ENCODE peak calls at places on chromosomes 6 and 20, in seven cellular contexts. E is H9, U is mesendoderm, A is IMR-90, W is neuronal stem cell, P is H1, H is trophoblast cell. F is an unnamed sample. For H3K4me1, the result is how much of the 10 kb centered on the place peaks cover.

GRCh38 chr6:101668496-101668895 is 275.0 kb downstream of the GRIK2 start:
- DNase-seq in E (no peak), U (no peak), A (no peak), W (no peak), P (no peak), H (no peak), F (no peak)

GRCh38 chr6:37429352-37429750 is 3.7 kb upstream of the CMTR1 start:
- DNase-seq in E (no peak), U (no peak), A (no peak), W (no peak), P (no peak), H (no peak), F (no peak)

GRCh38 chr6:43983191-43983590 is 144.1 kb downstream of the MRPL14 start:
- DNase-seq in E (no peak), U (no peak), A (no peak), W (no peak), P (no peak), H (no peak), F (no peak)

GRCh38 chr6:161393839-161394364 is 120.0 kb upstream of the AGPAT4 start:
- DNase-seq in E (no peak), U (peak), A (peak), W (peak), P (no peak), H (peak), F (peak)

GRCh38 chr6:112153926-112154621 is 66.7 kb downstream of the FAM229B start:
- DNase-seq in E (no peak), U (no peak), A (peak), W (no peak), P (no peak), H (no peak), F (peak)

GRCh38 chr20:32681175-32682084 is 7.7 kb upstream of the C20orf203 start:
- DNase-seq in E (peak), U (peak), A (peak), W (no peak), P (peak), H (peak), F (peak)

GRCh38 chr20:49784291-49784690 is 28.3 kb upstream of the SLC9A8 start:
- DNase-seq in E (no peak), U (no peak), A (no peak), W (no peak), P (no peak), H (no peak), F (no peak)

GRCh38 chr20:2470051-2470431 is 548 bp downstream of the SNRPB start:
- DNase-seq in E (no peak), U (peak), A (peak), W (peak), P (no peak), H (peak), F (peak)

GRCh38 chr6:24991748-24992467 is 56.1 kb upstream of the RIPOR2 start:
- DNase-seq in E (peak), U (peak), A (peak), W (peak), P (no peak), H (peak), F (peak)

GRCh38 chr6:4728949-4729348 is 47.3 kb upstream of the CDYL start:
- DNase-seq in E (no peak), U (no peak), A (no peak), W (no peak), P (no peak), H (no peak), F (no peak)

GRCh38 chr6:122809671-122810070 is 20.6 kb downstream of the SMPDL3A start:
- DNase-seq in E (no peak), U (no peak), A (no peak), W (no peak), P (no peak), H (no peak), F (peak)

GRCh38 chr20:9068896-9069663 is at the start of gene PLCB4:
- DNase-seq in E (peak), U (peak), A (peak), W (peak), P (peak), H (peak), F (peak)

GRCh38 chr6:155549028-155549798 is 93.6 kb upstream of the NOX3 start:
- DNase-seq in E (no peak), U (no peak), A (no peak), W (no peak), P (no peak), H (no peak), F (no peak)

GRCh38 chr6:50818673-50819072 is at the start of gene TFAP2B:
- DNase-seq in E (no peak), U (no peak), A (no peak), W (no peak), P (no peak), H (no peak), F (no peak)

GRCh38 chr20:38926934-38927616 is 858 bp downstream of the FAM83D start:
- DNase-seq in E (no peak), U (peak), A (peak), W (no peak), P (peak), H (no peak), F (peak)

GRCh38 chr6:6878921-6879585 is 228.7 kb upstream of the RREB1 start:
- DNase-seq in E (no peak), U (no peak), A (peak), W (no peak), P (no peak), H (no peak), F (peak)

GRCh38 chr6:164897523-164898094 is 411.8 kb downstream of the C6orf118 start:
- DNase-seq in E (no peak), U (peak), A (no peak), W (no peak), P (no peak), H (no peak), F (no peak)

GRCh38 chr6:108115598-108116058 is 41.1 kb upstream of the OSTM1 start:
- DNase-seq in E (peak), U (peak), A (peak), W (peak), P (peak), H (peak), F (peak)

GRCh38 chr6:20870493-20870892 is 336.2 kb downstream of the CDKAL1 start:
- DNase-seq in E (no peak), U (no peak), A (no peak), W (no peak), P (no peak), H (no peak), F (no peak)

GRCh38 chr6:12923644-12924235 is 207.2 kb downstream of the PHACTR1 start:
- DNase-seq in E (no peak), U (no peak), A (no peak), W (no peak), P (no peak), H (no peak), F (no peak)

GRCh38 chr20:56259948-56260347 is 11.4 kb downstream of the MC3R start:
- DNase-seq in E (no peak), U (no peak), A (no peak), W (no peak), P (no peak), H (no peak), F (no peak)

GRCh38 chr20:57811373-57812020 is 101.7 kb upstream of the PMEPA1 start:
- DNase-seq in E (no peak), U (no peak), A (no peak), W (peak), P (no peak), H (peak), F (no peak)

GRCh38 chr6:55319961-55320690 is 7.1 kb upstream of the GFRAL start:
- DNase-seq in E (no peak), U (peak), A (no peak), W (no peak), P (no peak), H (peak), F (peak)

GRCh38 chr20:51094221-51094620 is 71.3 kb upstream of the KCNG1 start:
- DNase-seq in E (no peak), U (no peak), A (no peak), W (no peak), P (no peak), H (no peak), F (no peak)

GRCh38 chr6:90044833-90045337 is 150.6 kb downstream of the GJA10 start:
- DNase-seq in E (no peak), U (peak), A (peak), W (no peak), P (no peak), H (no peak), F (peak)

GRCh38 chr6:17081860-17082508 is 19.9 kb upstream of the STMND1 start:
- DNase-seq in E (no peak), U (no peak), A (no peak), W (no peak), P (no peak), H (no peak), F (no peak)

GRCh38 chr6:38131527-38131965 is 312.0 kb downstream of the ZFAND3 start:
- DNase-seq in E (no peak), U (no peak), A (peak), W (no peak), P (no peak), H (peak), F (peak)

GRCh38 chr6:79313254-79313653 is 78.8 kb upstream of the HMGN3 start:
- DNase-seq in E (no peak), U (no peak), A (no peak), W (no peak), P (no peak), H (peak), F (no peak)

GRCh38 chr6:34182751-34183531 is 37.1 kb upstream of the GRM4 start:
- DNase-seq in E (no peak), U (peak), A (no peak), W (no peak), P (no peak), H (no peak), F (no peak)

GRCh38 chr6:107555449-107555848 is 65.5 kb downstream of the SOBP start:
- DNase-seq in E (no peak), U (no peak), A (no peak), W (no peak), P (no peak), H (no peak), F (no peak)

GRCh38 chr6:102686461-102686860 is 1293.0 kb downstream of the GRIK2 start:
- DNase-seq in E (no peak), U (no peak), A (no peak), W (no peak), P (no peak), H (no peak), F (no peak)

GRCh38 chr6:41581381-41581991 is 35.3 kb downstream of the FOXP4 start:
- DNase-seq in E (no peak), U (no peak), A (peak), W (no peak), P (no peak), H (no peak), F (peak)

GRCh38 chr6:75896526-75896925 is 147.5 kb downstream of the MYO6 start:
- DNase-seq in E (no peak), U (peak), A (no peak), W (no peak), P (no peak), H (no peak), F (no peak)

GRCh38 chr20:20604357-20604756 is 108.1 kb downstream of the RALGAPA2 start:
- DNase-seq in E (no peak), U (no peak), A (no peak), W (no peak), P (no peak), H (no peak), F (no peak)

GRCh38 chr20:63767456-63767855 is 27.9 kb downstream of the SLC2A4RG start:
- DNase-seq in E (peak), U (no peak), A (no peak), W (no peak), P (no peak), H (no peak), F (no peak)

GRCh38 chr20:63117151-63117550 is 98.8 kb downstream of the YTHDF1 start:
- DNase-seq in E (no peak), U (no peak), A (no peak), W (no peak), P (no peak), H (no peak), F (no peak)

GRCh38 chr6:137653698-137654059 is 159.5 kb upstream of the OLIG3 start:
- DNase-seq in E (no peak), U (no peak), A (no peak), W (no peak), P (no peak), H (no peak), F (no peak)

GRCh38 chr20:25309395-25310267 is 61.7 kb downstream of the PYGB start:
- DNase-seq in E (no peak), U (peak), A (peak), W (no peak), P (no peak), H (peak), F (peak)

GRCh38 chr20:21557246-21557982 is 43.5 kb upstream of the NKX2-2 start:
- DNase-seq in E (no peak), U (no peak), A (no peak), W (no peak), P (no peak), H (no peak), F (no peak)

GRCh38 chr20:31570021-31570463 is 35.0 kb upstream of the ID1 start:
- DNase-seq in E (no peak), U (no peak), A (no peak), W (no peak), P (no peak), H (no peak), F (no peak)
- H3K4me1 ChIP-seq in E (under half), U (under half), A (under half), W (under half), P (under half), H (under half), F (half or more)

GRCh38 chr6:84182001-84182400 is 45.4 kb downstream of the CEP162 start:
- DNase-seq in E (no peak), U (no peak), A (no peak), W (no peak), P (no peak), H (no peak), F (no peak)
- H2AK5ac ChIP-seq in E (no peak), U (no peak), A (no peak), W (no peak), P (no peak), H (no peak), F (no peak)

DNA sequence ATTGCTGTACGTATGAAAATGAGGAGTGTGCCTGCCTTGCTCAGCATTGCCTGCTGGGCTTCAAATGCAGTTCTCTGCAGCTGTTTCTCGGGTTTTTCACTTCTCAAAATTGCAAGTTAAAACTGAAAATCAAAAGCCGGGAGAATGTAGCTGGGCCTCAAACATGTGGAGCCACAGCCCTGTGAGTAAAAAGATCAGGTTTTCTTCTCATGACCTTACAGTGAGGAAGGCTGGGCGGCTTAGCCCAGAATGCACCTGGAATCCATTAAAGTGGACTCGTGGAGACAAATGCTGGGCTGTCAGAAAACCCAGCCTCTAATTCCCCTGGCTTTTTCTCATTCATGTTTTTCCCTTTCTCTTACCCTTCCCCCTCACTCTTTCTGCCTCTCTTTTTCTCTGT is 34.4 kb downstream of the DSE start:
- DNase-seq in E (no peak), U (no peak), A (peak), W (no peak), P (no peak), H (no peak), F (no peak)
- H3K4me2 ChIP-seq in E (no peak), U (no peak), A (peak), W (no peak), P (no peak), H (no peak), F (no peak)

GRCh38 chr20:47392721-47393073 is 36.2 kb upstream of the ZMYND8 start:
- DNase-seq in E (no peak), U (no peak), A (peak), W (no peak), P (no peak), H (peak), F (peak)
- H3K4me1 ChIP-seq in E (under half), U (under half), A (under half), W (under half), P (under half), H (under half), F (under half)